ENCODE peak calls at places on chromosomes 1 and 21, in eight cellular contexts. Y, H, D, E, R, P, B and S are unnamed samples.

GRCh38 chr1:94327001-94327685 is 89.8 kb upstream of the ARHGAP29 start:
- DNase-seq in Y (no peak), H (no peak), D (no peak), E (no peak), R (peak), P (peak), B (no peak), S (peak)

GRCh38 chr1:161905269-161905884 is 118.3 kb downstream of the OLFML2B start:
- DNase-seq in Y (peak), H (peak), D (no peak), E (peak), R (peak), P (no peak), B (peak), S (peak)

GRCh38 chr1:192732787-192733186 is 76.1 kb upstream of the RGS2 start:
- DNase-seq in Y (no peak), H (peak), D (no peak), E (peak), R (peak), P (no peak), B (peak), S (no peak)

GRCh38 chr1:44571712-44572571 is 102.3 kb downstream of the TMEM53 start:
- DNase-seq in Y (peak), H (peak), D (no peak), E (peak), R (no peak), P (no peak), B (peak), S (no peak)

GRCh38 chr1:244050835-244051444 is at the start of gene ZBTB18:
- DNase-seq in Y (no peak), H (no peak), D (no peak), E (peak), R (no peak), P (no peak), B (no peak), S (peak)

GRCh38 chr21:17495680-17496079 is 17.2 kb upstream of the CXADR start:
- DNase-seq in Y (no peak), H (no peak), D (no peak), E (no peak), R (no peak), P (no peak), B (peak), S (no peak)

GRCh38 chr1:16178596-16179497 is 23.0 kb upstream of the EPHA2 start:
- DNase-seq in Y (no peak), H (no peak), D (no peak), E (no peak), R (no peak), P (no peak), B (peak), S (no peak)

GRCh38 chr1:94636625-94637024 is 95.1 kb upstream of the F3 start:
- DNase-seq in Y (no peak), H (no peak), D (no peak), E (no peak), R (no peak), P (peak), B (no peak), S (peak)

GRCh38 chr1:173433927-173434326 is 43.2 kb upstream of the PRDX6 start:
- DNase-seq in Y (no peak), H (no peak), D (no peak), E (no peak), R (no peak), P (no peak), B (no peak), S (no peak)

GRCh38 chr1:204221271-204221670 is 7.5 kb upstream of the GOLT1A start:
- DNase-seq in Y (no peak), H (no peak), D (no peak), E (no peak), R (no peak), P (no peak), B (no peak), S (no peak)

GRCh38 chr1:111481387-111482221 is 7.8 kb downstream of the C1orf162 start:
- DNase-seq in Y (peak), H (peak), D (peak), E (peak), R (peak), P (peak), B (peak), S (peak)

GRCh38 chr21:43337901-43338655 is 88.9 kb downstream of the SIK1 start:
- DNase-seq in Y (no peak), H (no peak), D (no peak), E (no peak), R (no peak), P (no peak), B (no peak), S (no peak)

GRCh38 chr1:12580054-12580887 is 37.7 kb downstream of the DHRS3 start:
- DNase-seq in Y (no peak), H (no peak), D (no peak), E (no peak), R (no peak), P (no peak), B (no peak), S (peak)

GRCh38 chr1:222521299-222522104 is 26.4 kb downstream of the HHIPL2 start:
- DNase-seq in Y (peak), H (no peak), D (no peak), E (no peak), R (no peak), P (no peak), B (peak), S (peak)

GRCh38 chr1:146019225-146020057 is 2.1 kb downstream of the HJV start:
- DNase-seq in Y (no peak), H (no peak), D (no peak), E (no peak), R (no peak), P (peak), B (no peak), S (no peak)

GRCh38 chr1:63773815-63774616 is at the start of gene ROR1:
- DNase-seq in Y (peak), H (peak), D (no peak), E (peak), R (peak), P (peak), B (peak), S (peak)

GRCh38 chr21:46297311-46298082 is 11.4 kb downstream of the YBEY start:
- DNase-seq in Y (no peak), H (no peak), D (no peak), E (no peak), R (no peak), P (peak), B (no peak), S (no peak)
- TF ChIP-seq RAD21 in Y (no peak), H (no peak), D (no peak), E (no peak), R (no peak), P (no peak), B (no peak), S (no peak)

GRCh38 chr1:201468844-201469644 is at the start of gene PHLDA3:
- DNase-seq in Y (no peak), H (peak), D (no peak), E (peak), R (no peak), P (peak), B (peak), S (peak)
- TF ChIP-seq RAD21 in Y (no peak), H (peak), D (no peak), E (no peak), R (no peak), P (no peak), B (peak), S (peak)

GRCh38 chr1:89953072-89953626 is 41.8 kb upstream of the ZNF326 start:
- DNase-seq in Y (peak), H (peak), D (peak), E (no peak), R (peak), P (peak), B (peak), S (peak)
- TF ChIP-seq RAD21 in Y (peak), H (peak), D (peak), E (peak), R (peak), P (peak), B (peak), S (peak)

DNA sequence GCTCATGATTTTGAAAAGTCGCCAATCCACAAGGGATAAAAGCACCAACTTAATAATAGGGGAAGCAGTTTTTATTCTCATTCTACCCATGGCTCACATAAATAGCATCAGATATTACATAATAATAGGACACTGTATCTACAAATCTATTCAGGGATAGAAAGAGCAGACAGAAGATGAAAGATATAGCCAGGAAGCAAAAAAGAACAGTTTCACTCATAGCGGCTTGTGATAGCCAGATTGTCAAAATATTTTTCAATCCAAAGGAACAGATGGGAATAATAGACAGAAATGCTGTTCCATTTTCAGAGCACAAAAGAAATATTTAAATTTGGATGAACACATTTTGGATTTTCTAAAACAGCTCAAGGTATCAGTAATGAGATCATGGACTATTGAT is 232.5 kb upstream of the GREM2 start:
- DNase-seq in Y (no peak), H (no peak), D (no peak), E (no peak), R (no peak), P (no peak), B (no peak), S (no peak)
- TF ChIP-seq RAD21 in Y (no peak), H (no peak), D (no peak), E (no peak), R (no peak), P (no peak), B (no peak), S (no peak)

GRCh38 chr1:42736152-42736551 is 3.9 kb downstream of the CLDN19 start:
- DNase-seq in Y (peak), H (peak), D (no peak), E (peak), R (no peak), P (no peak), B (peak), S (no peak)

GRCh38 chr1:42735056-42735455 is 5.0 kb downstream of the CLDN19 start:
- DNase-seq in Y (no peak), H (no peak), D (no peak), E (peak), R (no peak), P (no peak), B (no peak), S (no peak)

GRCh38 chr1:42734201-42735035 is 5.6 kb downstream of the CLDN19 start:
- DNase-seq in Y (no peak), H (no peak), D (no peak), E (no peak), R (no peak), P (peak), B (peak), S (no peak)

GRCh38 chr1:42736571-42737200 is 3.4 kb downstream of the CLDN19 start:
- DNase-seq in Y (no peak), H (no peak), D (no peak), E (peak), R (no peak), P (no peak), B (no peak), S (no peak)

GRCh38 chr1:42735477-42736105 is 4.4 kb downstream of the CLDN19 start:
- DNase-seq in Y (no peak), H (no peak), D (no peak), E (peak), R (no peak), P (no peak), B (no peak), S (no peak)
- TF ChIP-seq RAD21 in Y (no peak), H (no peak), D (no peak), E (no peak), R (no peak), P (no peak), B (no peak), S (no peak)

DNA sequence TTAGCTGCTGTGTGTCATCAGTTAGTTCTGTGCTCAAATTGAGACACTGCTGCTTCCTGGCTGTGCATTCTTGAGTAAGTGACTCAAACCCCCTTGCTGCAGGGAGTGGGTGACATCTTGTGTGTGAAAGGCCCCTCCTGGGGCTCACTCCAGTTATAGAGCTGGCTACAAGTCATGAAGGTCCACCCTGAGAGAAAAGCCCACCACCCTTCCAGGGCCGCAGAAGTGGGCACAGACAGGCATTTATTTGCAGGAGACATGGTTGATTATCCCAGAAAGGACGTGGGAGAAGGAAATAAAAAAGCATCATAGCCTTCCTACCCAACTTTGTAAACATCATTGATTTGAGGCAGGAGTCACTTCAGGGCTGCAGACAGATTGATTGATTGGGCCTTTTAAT is 550.6 kb downstream of the MATN1 start:
- DNase-seq in Y (no peak), H (no peak), D (no peak), E (no peak), R (no peak), P (no peak), B (no peak), S (no peak)
- TF ChIP-seq RAD21 in Y (no peak), H (no peak), D (no peak), E (no peak), R (no peak), P (no peak), B (no peak), S (no peak)

GRCh38 chr1:2327841-2328240 is 63.5 kb downstream of the MORN1 start:
- DNase-seq in Y (no peak), H (no peak), D (no peak), E (no peak), R (no peak), P (no peak), B (no peak), S (no peak)

GRCh38 chr1:2328676-2329455 is 62.5 kb downstream of the MORN1 start:
- DNase-seq in Y (no peak), H (no peak), D (no peak), E (no peak), R (no peak), P (no peak), B (no peak), S (no peak)

GRCh38 chr1:2330035-2330434 is 61.3 kb downstream of the MORN1 start:
- DNase-seq in Y (no peak), H (no peak), D (no peak), E (no peak), R (no peak), P (no peak), B (no peak), S (no peak)

GRCh38 chr1:2331200-2331544 is 60.2 kb downstream of the MORN1 start:
- DNase-seq in Y (no peak), H (no peak), D (no peak), E (no peak), R (no peak), P (no peak), B (no peak), S (no peak)

GRCh38 chr1:2330511-2331199 is 60.7 kb downstream of the MORN1 start:
- DNase-seq in Y (no peak), H (no peak), D (no peak), E (no peak), R (no peak), P (no peak), B (peak), S (peak)
- TF ChIP-seq RAD21 in Y (no peak), H (no peak), D (no peak), E (no peak), R (no peak), P (no peak), B (no peak), S (no peak)

GRCh38 chr1:18693256-18694098 is 62.8 kb downstream of the PAX7 start:
- DNase-seq in Y (no peak), H (no peak), D (no peak), E (no peak), R (no peak), P (peak), B (no peak), S (no peak)
- TF ChIP-seq RAD21 in Y (no peak), H (no peak), D (no peak), E (no peak), R (no peak), P (peak), B (no peak), S (no peak)